ENCODE peak calls at places on chromosomes 16 and 17, in eight cellular contexts. G, L, E, B, I, O, J and Z are unnamed samples.

GRCh38 chr16:22977294-22977697 is 163.3 kb downstream of the HS3ST2 start:
- DNase-seq in O (no peak), I (peak; percentile 25), E (no peak), G (no peak), L (no peak), B (no peak), J (no peak), Z (no peak)

GRCh38 chr17:6457688-6458190 is 13.5 kb downstream of the PIMREG start:
- DNase-seq in J (no peak), I (no peak), G (no peak), B (no peak), E (no peak), L (no peak), O (no peak), Z (no peak)

GRCh38 chr17:63150994-63151464 is 185.0 kb downstream of the TANC2 start:
- DNase-seq in J (no peak), L (no peak), G (no peak), E (no peak), O (no peak), B (no peak), I (no peak), Z (no peak)

GRCh38 chr17:81044764-81045589 is 10.0 kb downstream of the BAIAP2 start:
- DNase-seq in G (no peak), J (peak; percentile 60), O (no peak), B (no peak), I (peak; percentile 75), E (peak; percentile 90), L (peak; percentile 43), Z (peak; percentile 55)

GRCh38 chr17:73566905-73567782 is 77.1 kb downstream of the SDK2 start:
- DNase-seq in B (no peak), J (no peak), O (no peak), L (no peak), E (no peak), G (no peak), I (no peak), Z (no peak)

GRCh38 chr17:31677036-31677435 is 182.0 kb downstream of the COPRS start:
- DNase-seq in I (no peak), E (no peak), B (no peak), G (no peak), J (no peak), L (no peak), O (no peak), Z (no peak)

GRCh38 chr17:63293310-63293709 is 152.8 kb downstream of the CYB561 start:
- DNase-seq in G (no peak), J (no peak), B (no peak), I (peak; percentile 83), E (no peak), L (no peak), O (no peak), Z (peak; percentile 46)

GRCh38 chr17:70624208-70624607 is 454.9 kb downstream of the KCNJ2 start:
- DNase-seq in I (no peak), G (no peak), O (no peak), E (no peak), B (no peak), L (no peak), J (no peak), Z (no peak)

GRCh38 chr16:87060026-87060986 is 256.9 kb downstream of the C16orf95 start:
- DNase-seq in O (no peak), L (no peak), G (no peak), I (no peak), B (no peak), J (no peak), E (no peak), Z (no peak)

GRCh38 chr17:7548585-7549400 is at the start of gene TNFSF12:
- DNase-seq in I (peak; percentile 31), J (no peak), O (no peak), B (no peak), G (no peak), E (peak; percentile 85), L (no peak), Z (no peak)

GRCh38 chr16:77963185-77964044 is 58.9 kb upstream of the CLEC3A start:
- DNase-seq in I (no peak), E (no peak), L (no peak), B (no peak), G (no peak), J (no peak), O (no peak), Z (no peak)

GRCh38 chr17:8800656-8801055 is 1.5 kb upstream of the MFSD6L start:
- DNase-seq in I (no peak), E (no peak), B (no peak), L (no peak), G (no peak), J (no peak), O (no peak), Z (no peak)

GRCh38 chr17:47423406-47424295 is 99.9 kb downstream of the EFCAB13 start:
- DNase-seq in O (no peak), B (no peak), L (no peak), J (no peak), I (peak; percentile 48), G (no peak), E (no peak), Z (no peak)

GRCh38 chr17:56599093-56599492 is 5.6 kb downstream of the NOG start:
- DNase-seq in L (no peak), J (no peak), O (no peak), G (no peak), I (no peak), B (no peak), E (no peak), Z (no peak)

GRCh38 chr17:56822725-56823124 is 11.0 kb downstream of the C17orf67 start:
- DNase-seq in O (no peak), L (no peak), G (no peak), I (no peak), J (no peak), B (no peak), E (no peak), Z (peak; percentile 43)

GRCh38 chr16:71769222-71769621 is 39.4 kb downstream of the AP1G1 start:
- DNase-seq in G (no peak), J (no peak), I (no peak), O (no peak), E (no peak), B (no peak), L (no peak), Z (no peak)

GRCh38 chr17:49602783-49603182 is 27.1 kb downstream of the NXPH3 start:
- DNase-seq in L (no peak), G (no peak), B (no peak), E (no peak), I (no peak), J (no peak), O (no peak), Z (no peak)

GRCh38 chr17:179721-180379 is 1.6 kb downstream of the DOC2B start:
- DNase-seq in I (no peak), G (no peak), E (no peak), L (no peak), B (no peak), J (no peak), O (no peak), Z (no peak)

GRCh38 chr16:69848635-69849545 is 86.8 kb downstream of the WWP2 start:
- DNase-seq in I (peak; percentile 58), O (no peak), E (peak; percentile 86), L (no peak), B (no peak), J (peak; percentile 48), G (no peak), Z (peak; percentile 71)

GRCh38 chr17:71115669-71115972 is 946.3 kb downstream of the KCNJ2 start:
- DNase-seq in G (no peak), B (no peak), J (no peak), O (no peak), E (no peak), L (no peak), I (no peak), Z (no peak)

GRCh38 chr17:81238490-81238814 is 403 bp downstream of the TEPSIN start:
- DNase-seq in I (no peak), L (no peak), E (no peak), O (no peak), G (no peak), B (no peak), J (no peak), Z (no peak)

GRCh38 chr17:6555331-6556120 is 829 bp downstream of the PITPNM3 start:
- DNase-seq in O (no peak), E (no peak), J (no peak), G (no peak), I (peak; percentile 58), B (no peak), L (peak; percentile 50), Z (no peak)

GRCh38 chr16:31301708-31302400 is 42.1 kb downstream of the ITGAM start:
- DNase-seq in E (no peak), G (no peak), B (no peak), I (no peak), O (no peak), L (peak; percentile 41), J (no peak), Z (no peak)

GRCh38 chr17:68289473-68289872 is 1.5 kb downstream of the SLC16A6 start:
- DNase-seq in E (no peak), G (no peak), J (no peak), I (peak; percentile 64), L (no peak), O (no peak), B (no peak), Z (no peak)

GRCh38 chr17:74005790-74006189 is 197.7 kb upstream of the RPL38 start:
- DNase-seq in I (no peak), G (no peak), O (no peak), J (no peak), L (no peak), E (no peak), B (no peak), Z (no peak)

GRCh38 chr17:19978803-19979202 is 1.2 kb upstream of the AKAP10 start:
- DNase-seq in L (no peak), O (no peak), J (no peak), I (no peak), E (no peak), G (no peak), B (no peak), Z (no peak)

GRCh38 chr16:27275394-27275793 is 6.8 kb upstream of the NSMCE1 start:
- DNase-seq in B (no peak), J (no peak), E (no peak), O (no peak), L (no peak), G (no peak), I (no peak), Z (no peak)

GRCh38 chr17:70702683-70703255 is 533.4 kb downstream of the KCNJ2 start:
- DNase-seq in B (no peak), L (no peak), J (no peak), O (no peak), E (no peak), I (no peak), G (no peak), Z (no peak)

GRCh38 chr16:1343428-1344242 is 8.0 kb downstream of the TSR3 start:
- DNase-seq in B (no peak), O (no peak), J (no peak), G (no peak), E (no peak), L (no peak), I (no peak), Z (no peak)

GRCh38 chr17:51228177-51228576 is 31.7 kb downstream of the MBTD1 start:
- DNase-seq in I (no peak), O (no peak), E (no peak), B (no peak), J (no peak), G (no peak), L (no peak), Z (no peak)

GRCh38 chr17:41111151-41111885 is 6.1 kb downstream of the KRTAP4-9 start:
- DNase-seq in O (no peak), I (no peak), E (no peak), B (no peak), G (no peak), J (no peak), L (no peak), Z (no peak)

GRCh38 chr17:63545302-63545928 is 4.9 kb upstream of the DCAF7 start:
- DNase-seq in E (no peak), I (peak; percentile 27), G (no peak), O (no peak), L (no peak), B (no peak), J (no peak), Z (no peak)